ENCODE peak calls at places on chromosomes 7 and 10, in four cellular contexts. X is GM12878, M is A549, J is K562. R is an unnamed sample.

GRCh38 chr7:118472581-118472980 is 248.1 kb downstream of the ANKRD7 start:
- DNase-seq in J (no peak), M (no peak), X (no peak), R (no peak)

GRCh38 chr10:43679509-43679908 is 30.8 kb upstream of the ZNF32 start:
- DNase-seq in J (no peak), X (no peak), M (no peak), R (no peak)

GRCh38 chr7:130942211-130942964 is 208.4 kb upstream of the KLF14 start:
- DNase-seq in M (peak), J (peak), X (no peak), R (peak)

GRCh38 chr7:139594911-139595476 is 71.5 kb downstream of the CLEC2L start:
- DNase-seq in M (no peak), J (no peak), X (no peak), R (no peak)

GRCh38 chr7:108351715-108352114 is 104.5 kb downstream of the NRCAM start:
- DNase-seq in M (peak), J (no peak), X (no peak), R (no peak)

GRCh38 chr10:45547966-45548513 is 124.5 kb downstream of the ZFAND4 start:
- DNase-seq in M (no peak), J (no peak), X (no peak), R (no peak)

GRCh38 chr7:20219446-20220292 is 2.5 kb upstream of the MACC1 start:
- DNase-seq in M (peak), J (peak), X (peak), R (peak)

GRCh38 chr10:86391236-86391840 is 24.7 kb upstream of the GRID1 start:
- DNase-seq in M (no peak), X (no peak), J (no peak), R (no peak)

GRCh38 chr7:129438839-129439640 is 4.8 kb downstream of the STRIP2 start:
- DNase-seq in J (peak), X (no peak), M (peak), R (peak)

GRCh38 chr7:131544449-131545425 is 11.7 kb downstream of the PODXL start:
- DNase-seq in J (peak), X (no peak), M (peak), R (peak)

GRCh38 chr7:43290978-43291377 is 178.5 kb downstream of the HECW1 start:
- DNase-seq in M (no peak), J (no peak), X (no peak), R (no peak)

GRCh38 chr10:71219918-71220688 is 7.7 kb downstream of the UNC5B start:
- DNase-seq in J (no peak), X (no peak), M (no peak), R (no peak)

GRCh38 chr10:71221586-71222202 is 9.3 kb downstream of the UNC5B start:
- DNase-seq in J (no peak), X (no peak), M (no peak), R (no peak)

GRCh38 chr10:71220689-71221540 is 8.5 kb downstream of the UNC5B start:
- DNase-seq in X (no peak), J (no peak), M (no peak), R (no peak)

GRCh38 chr10:71223365-71224058 is 11.1 kb downstream of the UNC5B start:
- DNase-seq in M (no peak), X (no peak), J (peak), R (no peak)

DNA sequence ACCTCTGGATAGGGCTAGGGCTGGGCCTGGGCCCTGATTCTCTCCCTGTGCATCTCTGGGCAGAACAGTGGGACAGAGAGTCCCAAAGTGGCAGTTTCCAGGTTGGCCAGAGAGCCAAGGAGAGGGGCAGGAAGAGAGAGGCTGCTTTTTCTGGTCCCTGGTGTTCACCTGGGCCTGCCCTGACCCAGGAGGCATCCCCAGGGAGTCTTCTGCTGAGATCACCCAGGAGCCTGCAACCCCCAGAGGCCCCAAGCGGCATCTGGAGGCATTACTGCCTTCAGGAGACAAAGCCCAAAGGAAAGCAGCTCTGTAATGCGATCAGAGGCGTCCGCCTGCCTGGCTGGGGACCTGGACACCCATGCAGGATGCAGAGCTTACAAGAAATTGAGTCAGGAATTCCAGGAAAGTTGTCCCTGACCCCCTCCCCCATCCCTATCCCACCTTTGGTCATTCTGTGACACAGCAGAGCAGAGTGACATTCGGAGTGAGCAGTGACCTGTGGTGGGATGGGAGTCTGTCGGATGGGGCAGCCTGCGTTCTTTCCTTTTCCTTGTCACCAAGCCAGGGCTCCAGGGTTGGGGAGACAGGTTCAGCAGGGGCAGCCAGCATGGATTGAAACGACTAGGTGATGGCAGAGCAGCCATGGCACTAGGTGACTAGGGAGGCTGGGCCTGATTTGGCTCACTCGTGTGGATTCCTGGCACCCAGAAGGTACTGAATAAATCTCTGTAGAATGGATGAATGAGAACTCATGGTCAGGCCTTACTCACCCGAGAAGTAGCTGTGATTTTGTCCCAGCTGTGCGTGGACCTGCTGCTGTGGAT is 10.4 kb downstream of the UNC5B start:
- DNase-seq in J (no peak), M (no peak), X (no peak), R (peak)
- TF ChIP-seq RCOR1 in J (no peak), M (no peak), X (no peak), R (no peak)

GRCh38 chr7:158558816-158559215 is 28.8 kb downstream of the PTPRN2 start:
- DNase-seq in X (no peak), J (no peak), M (no peak), R (no peak)
- TF ChIP-seq USF2 in X (no peak), J (no peak), M (no peak), R (no peak)

GRCh38 chr10:93505075-93505474 is 8.7 kb downstream of the CEP55 start:
- DNase-seq in M (no peak), X (no peak), J (no peak), R (no peak)

GRCh38 chr10:93498196-93498595 is 1.8 kb downstream of the CEP55 start:
- DNase-seq in M (no peak), J (peak), X (no peak), R (no peak)

GRCh38 chr10:93496322-93497041 is at the start of gene CEP55:
- DNase-seq in X (peak), J (peak), M (peak), R (peak)

GRCh38 chr10:93503075-93503474 is 6.7 kb downstream of the CEP55 start:
- DNase-seq in M (no peak), X (peak), J (no peak), R (no peak)

DNA sequence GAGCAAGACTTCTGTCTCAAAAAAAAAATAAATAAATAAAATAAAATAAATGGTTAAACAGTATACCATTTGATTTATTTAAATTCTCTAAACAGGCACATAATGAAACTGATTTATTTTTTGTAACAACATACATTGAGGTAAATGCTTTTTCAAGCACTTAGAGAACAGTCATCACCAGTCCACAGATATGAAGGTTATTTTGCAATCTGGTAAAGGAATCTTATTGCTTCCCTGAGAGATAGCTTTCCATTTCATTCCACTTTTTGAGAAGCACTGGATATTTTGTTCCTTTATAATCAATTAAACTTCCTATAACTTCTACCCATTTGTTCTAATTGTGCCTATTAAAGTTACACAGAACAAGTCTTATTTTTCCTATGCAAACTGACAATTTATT is 5.2 kb downstream of the CEP55 start:
- DNase-seq in M (no peak), J (no peak), X (no peak), R (no peak)
- TF ChIP-seq RCOR1 in M (no peak), J (no peak), X (no peak), R (no peak)

GRCh38 chr7:138126928-138127327 is 50.7 kb downstream of the AKR1D1 start:
- DNase-seq in M (no peak), X (no peak), J (no peak), R (no peak)

GRCh38 chr7:138125119-138125518 is 48.9 kb downstream of the AKR1D1 start:
- DNase-seq in J (no peak), X (no peak), M (peak), R (no peak)

GRCh38 chr7:138125598-138126111 is 49.4 kb downstream of the AKR1D1 start:
- DNase-seq in M (peak), X (peak), J (no peak), R (peak)

GRCh38 chr7:138129551-138130165 is 53.4 kb downstream of the AKR1D1 start:
- DNase-seq in X (no peak), J (no peak), M (no peak), R (no peak)

GRCh38 chr7:138127996-138128395 is 51.7 kb downstream of the AKR1D1 start:
- DNase-seq in X (no peak), J (no peak), M (no peak), R (no peak)
- TF ChIP-seq USF2 in X (no peak), J (no peak), M (no peak), R (no peak)

GRCh38 chr10:101972761-101973160 is 83.2 kb downstream of the ARMH3 start:
- DNase-seq in X (no peak), J (no peak), M (no peak), R (peak)
- TF ChIP-seq RCOR1 in X (no peak), J (no peak), M (no peak), R (no peak)

GRCh38 chr7:1758417-1758858 is 88.4 kb downstream of the ELFN1 start:
- DNase-seq in M (peak), J (peak), X (no peak), R (peak)
- TF ChIP-seq USF2 in M (no peak), J (no peak), X (no peak), R (no peak)

GRCh38 chr7:33601081-33601480 is 304.3 kb upstream of the BMPER start:
- DNase-seq in J (no peak), X (no peak), M (no peak), R (no peak)
- TF ChIP-seq RCOR1 in J (no peak), X (no peak), M (no peak), R (no peak)

GRCh38 chr10:6787684-6788083 is 207.6 kb upstream of the PRKCQ start:
- DNase-seq in M (no peak), X (no peak), J (no peak), R (no peak)

GRCh38 chr10:6788191-6788590 is 208.1 kb upstream of the PRKCQ start:
- DNase-seq in M (no peak), J (no peak), X (no peak), R (no peak)

GRCh38 chr10:6781133-6781770 is 201.2 kb upstream of the PRKCQ start:
- DNase-seq in M (no peak), X (peak), J (no peak), R (no peak)

GRCh38 chr10:6782378-6782777 is 202.3 kb upstream of the PRKCQ start:
- DNase-seq in M (no peak), J (no peak), X (no peak), R (no peak)

GRCh38 chr10:6786579-6787031 is 206.5 kb upstream of the PRKCQ start:
- DNase-seq in X (no peak), J (peak), M (peak), R (peak)
- TF ChIP-seq USF2 in X (no peak), J (no peak), M (no peak), R (no peak)

R was measured in IMR-90.